ENCODE peak calls at places on chromosomes 3 and 15, in eight cellular contexts. U, Q, N, H, L, O, Z and M are unnamed samples.

GRCh38 chr3:155065537-155065936 is 14.6 kb upstream of the MME start:
- DNase-seq in U (no peak), Q (no peak), N (no peak), H (no peak), L (peak), O (peak), Z (no peak), M (no peak)

GRCh38 chr3:187997490-187997889 is 156.5 kb upstream of the LPP start:
- DNase-seq in U (no peak), Q (no peak), N (no peak), H (no peak), L (no peak), O (no peak), Z (no peak), M (no peak)

GRCh38 chr3:27147215-27147614 is 222.0 kb downstream of the NEK10 start:
- DNase-seq in U (no peak), Q (no peak), N (no peak), H (no peak), L (peak), O (no peak), Z (no peak), M (no peak)

GRCh38 chr3:129440648-129441190 is 695 bp downstream of the IFT122 start:
- DNase-seq in U (no peak), Q (no peak), N (no peak), H (no peak), L (no peak), O (peak), Z (no peak), M (no peak)

GRCh38 chr15:85047271-85047948 is 65.8 kb downstream of the PDE8A start:
- DNase-seq in U (no peak), Q (peak), N (no peak), H (no peak), L (peak), O (peak), Z (no peak), M (peak)

GRCh38 chr3:129027544-129027880 is 26.4 kb downstream of the EFCC1 start:
- DNase-seq in U (no peak), Q (no peak), N (no peak), H (no peak), L (no peak), O (no peak), Z (no peak), M (no peak)

GRCh38 chr3:196163687-196164493 is 47.3 kb downstream of the ZDHHC19 start:
- DNase-seq in U (no peak), Q (no peak), N (peak), H (no peak), L (no peak), O (peak), Z (peak), M (no peak)

GRCh38 chr3:16570113-16570512 is 35.1 kb downstream of the DAZL start:
- DNase-seq in U (no peak), Q (no peak), N (no peak), H (no peak), L (no peak), O (no peak), Z (no peak), M (no peak)

GRCh38 chr3:62755285-62755684 is 119.9 kb downstream of the CADPS start:
- DNase-seq in U (no peak), Q (no peak), N (no peak), H (no peak), L (no peak), O (no peak), Z (no peak), M (no peak)

GRCh38 chr3:107973152-107973551 is 117.7 kb downstream of the CD47 start:
- DNase-seq in U (no peak), Q (no peak), N (no peak), H (no peak), L (no peak), O (no peak), Z (no peak), M (no peak)

GRCh38 chr3:128006471-128007424 is 45.5 kb upstream of the SEC61A1 start:
- DNase-seq in U (no peak), Q (no peak), N (no peak), H (no peak), L (no peak), O (no peak), Z (no peak), M (no peak)

GRCh38 chr3:5226783-5227182 is 39.3 kb downstream of the EDEM1 start:
- DNase-seq in U (peak), Q (no peak), N (no peak), H (no peak), L (peak), O (peak), Z (no peak), M (peak)

GRCh38 chr3:179292440-179292839 is 30.4 kb upstream of the ZNF639 start:
- DNase-seq in U (no peak), Q (no peak), N (no peak), H (no peak), L (peak), O (peak), Z (no peak), M (no peak)

GRCh38 chr3:2810723-2811122 is 299.5 kb downstream of the IL5RA start:
- DNase-seq in U (no peak), Q (no peak), N (no peak), H (no peak), L (no peak), O (peak), Z (no peak), M (no peak)

GRCh38 chr3:45273681-45274515 is 47.8 kb upstream of the TMEM158 start:
- DNase-seq in U (no peak), Q (no peak), N (no peak), H (no peak), L (no peak), O (peak), Z (peak), M (no peak)

GRCh38 chr3:179610066-179610465 is 5.5 kb downstream of the NDUFB5 start:
- DNase-seq in U (no peak), Q (no peak), N (no peak), H (no peak), L (no peak), O (no peak), Z (no peak), M (no peak)

GRCh38 chr3:11346416-11346815 is 74.2 kb downstream of the ATG7 start:
- DNase-seq in U (no peak), Q (peak), N (no peak), H (no peak), L (no peak), O (peak), Z (no peak), M (no peak)

GRCh38 chr15:82680200-82681102 is 29.2 kb downstream of the AP3B2 start:
- DNase-seq in U (peak), Q (no peak), N (peak), H (no peak), L (no peak), O (no peak), Z (peak), M (no peak)

GRCh38 chr3:197298341-197298857 is at the start of gene DLG1:
- DNase-seq in U (peak), Q (peak), N (peak), H (no peak), L (peak), O (peak), Z (peak), M (peak)

GRCh38 chr3:186825294-186825821 is 17.2 kb upstream of the ADIPOQ start:
- DNase-seq in U (no peak), Q (peak), N (no peak), H (no peak), L (peak), O (peak), Z (no peak), M (no peak)

GRCh38 chr15:67065531-67066005 is at the start of gene SMAD3:
- DNase-seq in U (peak), Q (peak), N (peak), H (peak), L (peak), O (peak), Z (peak), M (peak)

GRCh38 chr3:60160105-60160791 is 1091.0 kb downstream of the FHIT start:
- DNase-seq in U (no peak), Q (no peak), N (no peak), H (no peak), L (no peak), O (peak), Z (no peak), M (no peak)

GRCh38 chr3:172302176-172302575 is 146.1 kb downstream of the GHSR start:
- DNase-seq in U (no peak), Q (no peak), N (no peak), H (no peak), L (no peak), O (no peak), Z (no peak), M (no peak)

GRCh38 chr15:82831894-82832600 is 22.6 kb downstream of the WHAMM start:
- DNase-seq in U (no peak), Q (no peak), N (no peak), H (no peak), L (no peak), O (no peak), Z (no peak), M (no peak)

GRCh38 chr3:100401674-100402036 is 316 bp downstream of the LNP1 start:
- DNase-seq in U (no peak), Q (no peak), N (peak), H (peak), L (peak), O (no peak), Z (peak), M (no peak)

GRCh38 chr3:139319428-139320402 is 24.1 kb upstream of the MRPS22 start:
- DNase-seq in U (no peak), Q (no peak), N (no peak), H (no peak), L (peak), O (no peak), Z (peak), M (no peak)

GRCh38 chr3:34077796-34078195 is 279.4 kb downstream of the PDCD6IP start:
- DNase-seq in U (no peak), Q (no peak), N (no peak), H (no peak), L (no peak), O (no peak), Z (no peak), M (no peak)

GRCh38 chr15:42483677-42484076 is 7.3 kb downstream of the ZNF106 start:
- DNase-seq in U (no peak), Q (no peak), N (no peak), H (no peak), L (no peak), O (no peak), Z (no peak), M (no peak)

GRCh38 chr15:85789496-85789875 is 5.2 kb downstream of the KLHL25 start:
- DNase-seq in U (no peak), Q (no peak), N (no peak), H (no peak), L (no peak), O (no peak), Z (no peak), M (no peak)

GRCh38 chr3:172396400-172396799 is 51.9 kb downstream of the GHSR start:
- DNase-seq in U (no peak), Q (no peak), N (no peak), H (no peak), L (no peak), O (no peak), Z (no peak), M (no peak)

GRCh38 chr3:163951397-163951987 is 1126.8 kb downstream of the SI start:
- DNase-seq in U (no peak), Q (no peak), N (no peak), H (no peak), L (no peak), O (no peak), Z (no peak), M (no peak)

GRCh38 chr15:68113273-68113672 is 59.2 kb downstream of the PIAS1 start:
- DNase-seq in U (no peak), Q (no peak), N (no peak), H (no peak), L (peak), O (peak), Z (no peak), M (no peak)

GRCh38 chr3:38374221-38374620 is 27.6 kb downstream of the XYLB start:
- DNase-seq in U (no peak), Q (no peak), N (no peak), H (no peak), L (no peak), O (no peak), Z (no peak), M (no peak)

DNA sequence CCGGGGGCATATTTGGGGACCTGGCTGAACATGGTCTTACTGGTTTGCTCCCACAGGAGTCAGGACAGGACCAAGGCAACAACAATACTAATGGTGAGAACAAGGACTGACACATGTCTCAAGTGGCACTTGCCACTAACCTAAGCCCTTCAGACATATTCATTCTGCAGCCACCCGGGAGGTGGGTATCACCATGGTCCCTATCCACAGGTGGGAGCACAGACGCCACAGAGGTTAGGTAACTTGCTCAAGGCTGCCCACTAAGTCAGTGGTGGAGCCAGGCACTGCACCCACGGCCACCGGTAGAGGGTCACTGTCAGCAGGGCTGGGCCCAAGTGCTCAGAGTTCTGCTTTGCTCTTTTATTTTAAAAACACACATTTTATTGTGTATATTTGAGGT is 29.8 kb upstream of the SLC41A3 start:
- DNase-seq in U (no peak), Q (no peak), N (no peak), H (no peak), L (no peak), O (no peak), Z (no peak), M (no peak)
- TF ChIP-seq CTCF in U (peak), Q (peak), N (peak), H (peak), L (peak), O (peak), Z (no peak), M (peak)

DNA sequence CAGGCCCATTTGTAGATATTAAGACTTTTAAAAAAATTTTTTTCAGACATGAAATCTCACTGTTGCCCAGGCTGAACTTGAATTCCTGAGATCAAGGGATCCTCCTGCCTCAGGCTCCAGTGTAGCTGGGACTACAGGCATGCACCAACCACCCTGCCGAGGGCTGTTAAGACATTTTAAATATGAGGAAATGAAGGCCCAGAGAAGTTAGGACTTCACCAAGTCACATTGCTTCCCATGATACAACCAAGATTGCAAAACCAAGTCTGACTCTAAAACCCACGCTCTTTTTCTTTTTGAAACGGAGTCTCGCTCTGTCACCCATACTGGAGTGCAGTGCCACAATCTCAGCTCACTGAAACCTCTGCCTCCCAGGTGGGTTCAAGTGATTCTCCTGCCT is 28.0 kb downstream of the PTPN9 start:
- DNase-seq in U (no peak), Q (no peak), N (no peak), H (no peak), L (no peak), O (no peak), Z (no peak), M (no peak)
- H3K4me3 ChIP-seq in U (no peak), Q (no peak), N (no peak), H (no peak), L (no peak), O (no peak), Z (no peak), M (no peak)

GRCh38 chr15:69394556-69395282 is 19.4 kb upstream of the KIF23 start:
- DNase-seq in U (peak), Q (no peak), N (peak), H (peak), L (peak), O (peak), Z (peak), M (peak)
- TF ChIP-seq CTCF in U (peak), Q (peak), N (peak), H (peak), L (peak), O (peak), Z (peak), M (peak)

GRCh38 chr3:112304611-112305010 is 10.6 kb upstream of the SLC9C1 start:
- DNase-seq in U (no peak), Q (no peak), N (no peak), H (no peak), L (peak), O (no peak), Z (no peak), M (no peak)

GRCh38 chr3:112298781-112299180 is 4.8 kb upstream of the SLC9C1 start:
- DNase-seq in U (no peak), Q (no peak), N (no peak), H (no peak), L (no peak), O (no peak), Z (no peak), M (no peak)

GRCh38 chr3:112302881-112303761 is 9.1 kb upstream of the SLC9C1 start:
- DNase-seq in U (no peak), Q (no peak), N (no peak), H (no peak), L (peak), O (peak), Z (no peak), M (no peak)

GRCh38 chr3:112303811-112304325 is 9.9 kb upstream of the SLC9C1 start:
- DNase-seq in U (no peak), Q (no peak), N (no peak), H (no peak), L (peak), O (peak), Z (peak), M (no peak)

GRCh38 chr3:112302061-112302830 is 8.2 kb upstream of the SLC9C1 start:
- DNase-seq in U (no peak), Q (no peak), N (no peak), H (no peak), L (peak), O (peak), Z (no peak), M (no peak)
- H3K4me3 ChIP-seq in U (no peak), Q (no peak), N (no peak), H (peak), L (no peak), O (no peak), Z (no peak), M (no peak)

GRCh38 chr3:36959821-36960220 is 15.0 kb upstream of the TRANK1 start:
- DNase-seq in U (no peak), Q (no peak), N (no peak), H (no peak), L (no peak), O (no peak), Z (peak), M (no peak)

GRCh38 chr3:36957862-36958686 is 13.2 kb upstream of the TRANK1 start:
- DNase-seq in U (no peak), Q (peak), N (no peak), H (no peak), L (peak), O (peak), Z (no peak), M (no peak)

GRCh38 chr3:36956155-36956554 is 11.3 kb upstream of the TRANK1 start:
- DNase-seq in U (no peak), Q (no peak), N (no peak), H (no peak), L (no peak), O (no peak), Z (no peak), M (no peak)

GRCh38 chr3:36954452-36955134 is 9.7 kb upstream of the TRANK1 start:
- DNase-seq in U (no peak), Q (no peak), N (no peak), H (no peak), L (no peak), O (no peak), Z (peak), M (no peak)

GRCh38 chr3:36957072-36957471 is 12.2 kb upstream of the TRANK1 start:
- DNase-seq in U (no peak), Q (no peak), N (no peak), H (no peak), L (no peak), O (no peak), Z (no peak), M (no peak)
- TF ChIP-seq CTCF in U (peak), Q (no peak), N (no peak), H (no peak), L (no peak), O (no peak), Z (no peak), M (no peak)

GRCh38 chr3:98966862-98967554 is 65.5 kb upstream of the DCBLD2 start:
- DNase-seq in U (no peak), Q (no peak), N (no peak), H (no peak), L (no peak), O (no peak), Z (no peak), M (no peak)
- H3K4me3 ChIP-seq in U (no peak), Q (no peak), N (no peak), H (no peak), L (no peak), O (no peak), Z (no peak), M (no peak)

GRCh38 chr15:44550256-44550655 is 13.3 kb downstream of the EIF3J start:
- DNase-seq in U (no peak), Q (no peak), N (no peak), H (no peak), L (peak), O (peak), Z (no peak), M (peak)

GRCh38 chr15:44541282-44541958 is 4.5 kb downstream of the EIF3J start:
- DNase-seq in U (no peak), Q (peak), N (no peak), H (no peak), L (peak), O (peak), Z (no peak), M (peak)

GRCh38 chr15:44550734-44551133 is 13.8 kb downstream of the EIF3J start:
- DNase-seq in U (no peak), Q (no peak), N (no peak), H (no peak), L (no peak), O (no peak), Z (no peak), M (no peak)

DNA sequence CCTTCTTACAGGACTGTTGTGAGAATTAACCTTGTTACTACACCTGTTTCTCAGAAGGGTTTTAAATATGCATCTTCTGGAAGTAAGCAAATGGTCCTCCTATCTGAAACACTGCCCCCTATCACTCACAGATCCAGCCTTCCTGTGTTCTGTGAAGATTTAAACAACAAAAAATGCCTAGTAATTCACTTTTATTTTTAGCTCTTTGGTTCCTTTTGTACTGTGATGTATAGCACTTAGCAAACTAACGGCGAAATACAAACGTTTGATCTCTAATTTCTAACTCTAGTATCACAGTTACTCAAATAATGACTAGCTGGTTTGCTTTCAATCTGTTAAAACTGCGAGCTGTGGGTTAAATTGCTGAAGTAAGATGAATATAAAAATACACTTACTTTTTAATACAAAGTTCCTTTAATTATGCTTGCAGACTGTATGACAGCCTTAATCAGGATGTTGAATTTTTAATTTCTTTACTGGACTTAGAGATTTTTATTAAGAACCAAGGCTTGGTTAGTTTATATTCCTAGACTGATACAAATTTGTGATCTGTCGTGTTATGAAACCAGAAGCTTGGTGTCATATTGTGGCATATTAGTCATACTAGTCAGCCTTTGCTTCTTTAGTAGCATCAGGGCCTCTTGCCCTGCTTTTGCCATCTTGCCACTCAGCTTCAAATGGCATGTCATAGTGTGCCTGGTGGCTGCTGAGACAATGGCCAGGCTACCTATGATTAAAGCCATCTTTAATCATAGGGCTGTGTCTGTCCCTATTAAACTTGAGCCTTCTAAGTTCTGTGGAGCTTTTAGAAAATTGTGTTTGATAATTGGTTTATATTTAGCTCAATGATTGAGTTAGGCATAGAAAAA is 9.2 kb downstream of the EIF3J start:
- DNase-seq in U (peak), Q (no peak), N (peak), H (no peak), L (peak), O (peak), Z (no peak), M (no peak)
- TF ChIP-seq CTCF in U (peak), Q (peak), N (peak), H (no peak), L (peak), O (peak), Z (no peak), M (peak)